ENCODE peak calls at places on chromosome 6, in four cellular contexts. A is kidney glomerular epithelial cell, G is B cell, E is EH. H is an unnamed sample.

GRCh38 chr6:30836431-30836866 is 47.9 kb upstream of the DDR1 start:
- DNase-seq in A (no peak), G (no peak), E (peak; percentile 87), H (no peak)

GRCh38 chr6:33683051-33683571 is 28.4 kb downstream of the UQCC2 start:
- DNase-seq in A (no peak), G (no peak), E (no peak), H (no peak)

GRCh38 chr6:156957931-156958547 is 180.9 kb downstream of the ARID1B start:
- DNase-seq in A (no peak), G (no peak), E (no peak), H (peak; percentile 50)

GRCh38 chr6:2426561-2427340 is 181.3 kb upstream of the GMDS start:
- DNase-seq in A (peak; percentile 7), G (no peak), E (peak; percentile 91), H (no peak)

GRCh38 chr6:105431226-105431625 is 28.3 kb upstream of the PREP start:
- DNase-seq in A (peak; percentile 30), G (peak; percentile 50), E (peak; percentile 68), H (peak; percentile 68)

GRCh38 chr6:130936933-130937332 is 109.7 kb downstream of the SMLR1 start:
- DNase-seq in A (no peak), G (no peak), E (no peak), H (no peak)

GRCh38 chr6:34025112-34025807 is 120.6 kb downstream of the GRM4 start:
- DNase-seq in A (no peak), G (no peak), E (peak; percentile 17), H (no peak)

GRCh38 chr6:41630069-41630468 is 8.2 kb upstream of the MDFI start:
- DNase-seq in A (no peak), G (no peak), E (no peak), H (no peak)

GRCh38 chr6:46269447-46270229 is 98.9 kb upstream of the ENPP5 start:
- DNase-seq in A (no peak), G (no peak), E (no peak), H (no peak)

GRCh38 chr6:42304313-42304712 is 86.7 kb upstream of the MRPS10 start:
- DNase-seq in A (no peak), G (no peak), E (no peak), H (no peak)

GRCh38 chr6:69881322-69882151 is 15.2 kb downstream of the COL19A1 start:
- DNase-seq in A (no peak), G (peak; percentile 86), E (no peak), H (no peak)

GRCh38 chr6:28215425-28215824 is 9.7 kb upstream of the ZSCAN9 start:
- DNase-seq in A (no peak), G (no peak), E (peak; percentile 29), H (no peak)

GRCh38 chr6:160974304-160974771 is 17.2 kb upstream of the MAP3K4 start:
- DNase-seq in A (peak; percentile 57), G (no peak), E (peak; percentile 98), H (no peak)

GRCh38 chr6:20757761-20758160 is 223.5 kb downstream of the CDKAL1 start:
- DNase-seq in A (peak; percentile 90), G (no peak), E (peak; percentile 77), H (no peak)

GRCh38 chr6:20563377-20563776 is 29.1 kb downstream of the CDKAL1 start:
- DNase-seq in A (no peak), G (no peak), E (no peak), H (no peak)

GRCh38 chr6:95614094-95614493 is 36.8 kb downstream of the MANEA start:
- DNase-seq in A (peak; percentile 65), G (no peak), E (no peak), H (no peak)

GRCh38 chr6:105609375-105609991 is 206.6 kb upstream of the PREP start:
- DNase-seq in A (peak; percentile 31), G (no peak), E (peak; percentile 92), H (peak; percentile 67)

GRCh38 chr6:112337209-112337638 is 9.9 kb upstream of the RFPL4B start:
- DNase-seq in A (peak; percentile 71), G (no peak), E (peak; percentile 87), H (peak; percentile 59)

GRCh38 chr6:16519265-16520242 is 241.7 kb downstream of the ATXN1 start:
- DNase-seq in A (no peak), G (no peak), E (no peak), H (peak; percentile 61)

GRCh38 chr6:110741517-110741916 is 73.8 kb downstream of the CDK19 start:
- DNase-seq in A (no peak), G (no peak), E (no peak), H (no peak)

GRCh38 chr6:17703256-17703694 is 3.5 kb downstream of the NUP153 start:
- DNase-seq in A (peak; percentile 19), G (peak; percentile 49), E (peak; percentile 84), H (no peak)

GRCh38 chr6:130500693-130501092 is 134.9 kb downstream of the TMEM200A start:
- DNase-seq in A (no peak), G (no peak), E (peak; percentile 91), H (no peak)

GRCh38 chr6:4370066-4370465 is 234.7 kb upstream of the ECI2 start:
- DNase-seq in A (peak; percentile 90), G (no peak), E (peak; percentile 97), H (no peak)

GRCh38 chr6:13712485-13712990 is 903 bp upstream of the RANBP9 start:
- DNase-seq in A (no peak), G (peak; percentile 33), E (no peak), H (no peak)

GRCh38 chr6:139823808-139824126 is 449.3 kb upstream of the CITED2 start:
- DNase-seq in A (no peak), G (no peak), E (no peak), H (no peak)

GRCh38 chr6:49606696-49607390 is 29.8 kb downstream of the RHAG start:
- DNase-seq in A (peak; percentile 74), G (peak; percentile 19), E (peak; percentile 77), H (peak; percentile 65)

GRCh38 chr6:31116661-31117385 is 2.2 kb downstream of the PSORS1C1 start:
- DNase-seq in A (no peak), G (no peak), E (no peak), H (no peak)

GRCh38 chr6:138508676-138508988 is 9.3 kb upstream of the NHSL1 start:
- DNase-seq in A (no peak), G (no peak), E (no peak), H (no peak)

GRCh38 chr6:14720411-14721102 is 525.3 kb upstream of the JARID2 start:
- DNase-seq in A (no peak), G (no peak), E (no peak), H (no peak)